ENCODE peak calls at places on chromosomes 6 and 20, in four cellular contexts. One of them, this sample, is unnamed.

GRCh38 chr20:12927489-12927888 is 81.3 kb upstream of the SPTLC3 start:
- DNase-seq in H9: no peak
- DNase-seq in neuronal stem cell: no peak
- DNase-seq in H1: no peak
- DNase-seq in this sample: no peak

GRCh38 chr6:144585217-144585814 is 300.2 kb downstream of the UTRN start:
- DNase-seq in H1: no peak
- DNase-seq in neuronal stem cell: peak; percentile 35
- DNase-seq in H9: no peak
- DNase-seq in this sample: peak; percentile 13

GRCh38 chr20:50625986-50626677 is 65.2 kb downstream of the RIPOR3 start:
- DNase-seq in H1: peak; percentile 94
- DNase-seq in neuronal stem cell: no peak
- DNase-seq in H9: peak; percentile 93
- DNase-seq in this sample: peak; percentile 64

GRCh38 chr20:47212606-47213207 is 143.8 kb downstream of the ZMYND8 start:
- DNase-seq in H9: no peak
- DNase-seq in neuronal stem cell: no peak
- DNase-seq in H1: no peak
- DNase-seq in this sample: no peak

GRCh38 chr6:108113557-108114519 is 39.3 kb upstream of the OSTM1 start:
- DNase-seq in H1: peak; percentile 80
- DNase-seq in neuronal stem cell: peak; percentile 62
- DNase-seq in H9: peak; percentile 81
- DNase-seq in this sample: no peak

GRCh38 chr6:35328108-35328723 is 14.1 kb upstream of the PPARD start:
- DNase-seq in neuronal stem cell: no peak
- DNase-seq in H1: no peak
- DNase-seq in H9: peak; percentile 27
- DNase-seq in this sample: peak; percentile 82

GRCh38 chr6:34466242-34467185 is 638 bp downstream of the PACSIN1 start:
- DNase-seq in H1: peak; percentile 59
- DNase-seq in H9: no peak
- DNase-seq in neuronal stem cell: no peak
- DNase-seq in this sample: no peak

GRCh38 chr6:33733294-33734007 is 13.3 kb downstream of the IP6K3 start:
- DNase-seq in H9: no peak
- DNase-seq in H1: no peak
- DNase-seq in neuronal stem cell: no peak
- DNase-seq in this sample: no peak

GRCh38 chr6:132972971-132973370 is 158.6 kb downstream of the RPS12 start:
- DNase-seq in H9: no peak
- DNase-seq in neuronal stem cell: no peak
- DNase-seq in H1: no peak
- DNase-seq in this sample: no peak

GRCh38 chr6:118815495-118815894 is 78.5 kb upstream of the ASF1A start:
- DNase-seq in H9: no peak
- DNase-seq in neuronal stem cell: no peak
- DNase-seq in H1: no peak
- DNase-seq in this sample: no peak

GRCh38 chr6:142902636-142903053 is 42.3 kb downstream of the HIVEP2 start:
- DNase-seq in H1: no peak
- DNase-seq in H9: no peak
- DNase-seq in neuronal stem cell: no peak
- DNase-seq in this sample: peak; percentile 40

GRCh38 chr6:105835373-105835772 is 250.8 kb upstream of the PRDM1 start:
- DNase-seq in H1: peak; percentile 56
- DNase-seq in H9: peak; percentile 76
- DNase-seq in neuronal stem cell: peak; percentile 27
- DNase-seq in this sample: peak; percentile 26

GRCh38 chr6:136991614-136992013 is 53.2 kb downstream of the IL20RA start:
- DNase-seq in H9: no peak
- DNase-seq in H1: no peak
- DNase-seq in neuronal stem cell: no peak
- DNase-seq in this sample: no peak

GRCh38 chr20:9506337-9506821 is 8.0 kb upstream of the LAMP5 start:
- DNase-seq in H1: peak; percentile 57
- DNase-seq in H9: no peak
- DNase-seq in neuronal stem cell: no peak
- DNase-seq in this sample: no peak

GRCh38 chr6:44058617-44059358 is 68.5 kb downstream of the MRPL14 start:
- DNase-seq in H1: no peak
- DNase-seq in neuronal stem cell: no peak
- DNase-seq in H9: no peak
- DNase-seq in this sample: peak; percentile 95
- H4K8ac ChIP-seq in H1: peak overlapping the region; percentile 65
- H4K8ac ChIP-seq in neuronal stem cell: no peak overlapping the region
- H4K8ac ChIP-seq in H9: no peak overlapping the region
- H4K8ac ChIP-seq in this sample: peak overlapping the region; percentile 48

GRCh38 chr20:19773471-19773870 is 15.4 kb downstream of the RIN2 start:
- DNase-seq in neuronal stem cell: no peak
- DNase-seq in H9: no peak
- DNase-seq in H1: no peak
- DNase-seq in this sample: no peak
- H3K4me1 ChIP-seq in neuronal stem cell: peaks cover 18% of the 10 kb centered on the region
- H3K4me1 ChIP-seq in H9: peaks cover 4% of the 10 kb centered on the region
- H3K4me1 ChIP-seq in H1: no peaks in the 10 kb centered on the region
- H3K4me1 ChIP-seq in this sample: peaks cover 28% of the 10 kb centered on the region

GRCh38 chr20:41245086-41245707 is 72.3 kb downstream of the ZHX3 start:
- DNase-seq in H1: peak; percentile 52
- DNase-seq in neuronal stem cell: peak; percentile 47
- DNase-seq in H9: peak; percentile 57
- DNase-seq in this sample: no peak

GRCh38 chr20:41249371-41249770 is 68.2 kb downstream of the ZHX3 start:
- DNase-seq in H1: no peak
- DNase-seq in H9: no peak
- DNase-seq in neuronal stem cell: peak; percentile 12
- DNase-seq in this sample: peak; percentile 56

GRCh38 chr20:41249781-41250281 is 67.7 kb downstream of the ZHX3 start:
- DNase-seq in neuronal stem cell: peak; percentile 48
- DNase-seq in H9: peak; percentile 86
- DNase-seq in H1: peak; percentile 78
- DNase-seq in this sample: peak; percentile 12

GRCh38 chr20:41248371-41249024 is 69.0 kb downstream of the ZHX3 start:
- DNase-seq in H9: no peak
- DNase-seq in H1: no peak
- DNase-seq in neuronal stem cell: no peak
- DNase-seq in this sample: no peak

GRCh38 chr20:41247523-41248370 is 69.8 kb downstream of the ZHX3 start:
- DNase-seq in H1: no peak
- DNase-seq in H9: no peak
- DNase-seq in neuronal stem cell: no peak
- DNase-seq in this sample: no peak
- H2BK12ac ChIP-seq in H1: no peak overlapping the region
- H2BK12ac ChIP-seq in H9: no peak overlapping the region
- H2BK12ac ChIP-seq in neuronal stem cell: no peak overlapping the region
- H2BK12ac ChIP-seq in this sample: no peak overlapping the region

DNA sequence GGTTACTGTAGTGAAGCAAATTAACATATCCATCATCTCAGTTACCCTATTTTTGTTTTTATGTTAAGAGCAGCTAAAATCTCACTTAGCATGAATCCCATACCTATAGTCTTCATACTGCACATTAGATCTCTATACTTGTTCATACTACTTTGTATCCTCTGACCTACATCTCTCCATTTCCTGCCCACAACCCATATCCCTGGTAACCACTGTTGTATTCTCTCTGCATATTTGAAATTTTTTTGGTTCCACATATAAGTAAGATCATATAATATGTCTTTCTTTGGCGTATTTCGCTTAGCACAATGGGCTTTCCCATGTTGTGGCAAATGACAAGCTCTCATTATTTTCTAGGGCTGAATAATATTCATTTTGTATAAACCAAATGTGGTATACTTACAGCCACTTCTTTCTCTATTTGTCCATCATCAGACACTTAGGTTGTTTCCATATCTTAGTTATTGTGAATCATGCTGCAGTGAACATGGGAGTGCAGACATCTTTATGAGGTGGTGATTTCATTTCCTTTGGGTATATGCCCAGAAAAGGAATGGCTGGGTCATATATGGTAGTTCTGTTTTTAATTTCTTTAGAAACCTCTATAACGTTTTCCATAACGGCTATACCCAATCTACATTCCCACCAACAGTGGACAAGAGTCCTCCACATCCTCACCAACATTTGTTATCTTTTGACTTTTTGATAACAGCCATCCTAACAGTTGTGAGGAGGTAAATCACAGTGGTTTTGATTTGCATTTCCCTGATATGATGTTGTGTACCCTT is 39.8 kb downstream of the BACH2 start:
- DNase-seq in H1: no peak
- DNase-seq in H9: no peak
- DNase-seq in neuronal stem cell: no peak
- DNase-seq in this sample: no peak
- H4K8ac ChIP-seq in H1: no peak overlapping the region
- H4K8ac ChIP-seq in H9: no peak overlapping the region
- H4K8ac ChIP-seq in neuronal stem cell: no peak overlapping the region
- H4K8ac ChIP-seq in this sample: no peak overlapping the region

GRCh38 chr6:93124226-93124625 is 295.1 kb downstream of the EPHA7 start:
- DNase-seq in neuronal stem cell: no peak
- DNase-seq in H9: no peak
- DNase-seq in H1: no peak
- DNase-seq in this sample: peak; percentile 69
- H3K4me1 ChIP-seq in neuronal stem cell: no peaks in the 10 kb centered on the region
- H3K4me1 ChIP-seq in H9: peaks cover 2% of the 10 kb centered on the region
- H3K4me1 ChIP-seq in H1: no peaks in the 10 kb centered on the region
- H3K4me1 ChIP-seq in this sample: no peaks in the 10 kb centered on the region

DNA sequence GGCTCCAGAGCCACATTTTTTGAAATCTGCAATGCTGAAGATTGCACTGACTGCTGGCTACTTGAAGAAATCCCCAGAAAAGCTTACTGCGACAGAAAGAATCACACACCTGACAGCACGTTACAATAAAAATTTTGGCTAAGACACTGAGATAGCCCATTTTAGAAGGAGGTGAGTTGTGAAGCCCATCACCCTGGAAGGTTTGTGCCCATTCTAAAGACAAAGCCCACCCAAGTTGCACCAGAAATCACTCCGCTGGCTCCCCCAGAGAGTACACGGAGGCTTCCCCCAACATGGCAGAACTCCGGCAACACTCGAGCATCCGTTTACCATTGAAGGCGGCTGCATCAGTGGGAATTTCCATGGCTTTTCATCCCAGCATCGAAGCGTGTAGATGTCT is 29.4 kb downstream of the LPA start:
- DNase-seq in H9: no peak
- DNase-seq in neuronal stem cell: no peak
- DNase-seq in H1: no peak
- DNase-seq in this sample: no peak
- H2BK12ac ChIP-seq in H9: no peak overlapping the region
- H2BK12ac ChIP-seq in neuronal stem cell: no peak overlapping the region
- H2BK12ac ChIP-seq in H1: no peak overlapping the region
- H2BK12ac ChIP-seq in this sample: no peak overlapping the region

GRCh38 chr6:112335736-112336135 is 11.4 kb upstream of the RFPL4B start:
- DNase-seq in neuronal stem cell: no peak
- DNase-seq in H1: no peak
- DNase-seq in H9: no peak
- DNase-seq in this sample: no peak
- H4K8ac ChIP-seq in neuronal stem cell: no peak overlapping the region
- H4K8ac ChIP-seq in H1: no peak overlapping the region
- H4K8ac ChIP-seq in H9: no peak overlapping the region
- H4K8ac ChIP-seq in this sample: no peak overlapping the region